ENCODE peak calls at places on chromosomes 16 and 17, in seven cellular contexts. T is RPMI8226; Y is stomach; A is fibroblast of mammary gland; C is activated CD4-positive, alpha-beta memory T cell treated with anti-CD3 and anti-CD28 coated beads, Interleukin-2, amount 10 ng/mL, durations not matched to agents 7 days and 5 days; W is stimulated activated CD8-positive, alpha-beta memory T cell treated with anti-CD3 and anti-CD28 coated beads, Interleukin-4, amount 100 ng/mL, for 4 hours; S is islet precursor cell. X is an unnamed sample.

GRCh38 chr17:7806592-7806991 is 27.4 kb upstream of the KDM6B start:
- DNase-seq in T (no peak), Y (no peak), A (no peak), C (no peak), W (no peak), S (no peak), X (no peak)

GRCh38 chr17:4509923-4510614 is 11.4 kb downstream of the SPNS2 start:
- DNase-seq in T (no peak), Y (peak; percentile 51), A (no peak), C (no peak), W (no peak), S (no peak), X (no peak)

GRCh38 chr17:43366809-43367587 is 31.8 kb upstream of the ARL4D start:
- DNase-seq in T (no peak), Y (no peak), A (no peak), C (peak; percentile 38), W (no peak), S (peak; percentile 62), X (no peak)

GRCh38 chr16:78405833-78406232 is 306.4 kb downstream of the WWOX start:
- DNase-seq in T (no peak), Y (no peak), A (no peak), C (no peak), W (no peak), S (no peak), X (no peak)

GRCh38 chr16:72989203-72989991 is 58.5 kb downstream of the ZFHX3 start:
- DNase-seq in T (no peak), Y (no peak), A (peak; percentile 96), C (no peak), W (no peak), S (no peak), X (peak; percentile 94)

GRCh38 chr17:58303981-58304734 is 23.4 kb upstream of the MPO start:
- DNase-seq in T (peak; percentile 75), Y (peak; percentile 52), A (peak; percentile 36), C (peak; percentile 69), W (no peak), S (peak; percentile 85), X (peak; percentile 67)

GRCh38 chr17:4166419-4166818 is 23.4 kb downstream of the CYB5D2 start:
- DNase-seq in T (no peak), Y (no peak), A (no peak), C (no peak), W (no peak), S (no peak), X (no peak)

GRCh38 chr16:56401482-56401881 is 23.9 kb downstream of the AMFR start:
- DNase-seq in T (peak; percentile 20), Y (no peak), A (no peak), C (no peak), W (no peak), S (peak; percentile 69), X (peak; percentile 30)

GRCh38 chr17:29107933-29108805 is 65.2 kb downstream of the PIPOX start:
- DNase-seq in T (no peak), Y (peak; percentile 42), A (no peak), C (no peak), W (no peak), S (no peak), X (peak; percentile 47)

GRCh38 chr16:52925143-52925542 is 127.6 kb downstream of the CHD9NB start:
- DNase-seq in T (no peak), Y (no peak), A (no peak), C (no peak), W (no peak), S (no peak), X (no peak)

GRCh38 chr16:53651357-53651756 is 52.3 kb downstream of the RPGRIP1L start:
- DNase-seq in T (no peak), Y (no peak), A (no peak), C (no peak), W (no peak), S (no peak), X (no peak)

GRCh38 chr16:20868890-20869289 is 31.3 kb downstream of the DCUN1D3 start:
- DNase-seq in T (no peak), Y (peak; percentile 91), A (peak; percentile 77), C (no peak), W (no peak), S (peak; percentile 59), X (peak; percentile 24)

GRCh38 chr16:84288902-84289301 is 5.8 kb upstream of the WFDC1 start:
- DNase-seq in T (no peak), Y (no peak), A (no peak), C (no peak), W (no peak), S (no peak), X (no peak)

GRCh38 chr16:11613381-11614303 is 26.9 kb upstream of the LITAF start:
- DNase-seq in T (no peak), Y (peak; percentile 69), A (no peak), C (peak; percentile 39), W (no peak), S (no peak), X (no peak)